ENCODE peak calls at places on chromosomes 4 and X, in eight cellular contexts. K, J, L, O, U, P, I and Z are unnamed samples. For H3K4me1, the result is how much of the 10 kb centered on the place peaks cover.

GRCh38 chr4:39565925-39566630 is 38.8 kb upstream of the UGDH start:
- DNase-seq in P (no peak), K (peak), O (peak), J (no peak), L (no peak), I (no peak), U (no peak), Z (no peak)

GRCh38 chr4:98318521-98318920 is 57.3 kb downstream of the RAP1GDS1 start:
- DNase-seq in O (no peak), K (no peak), I (no peak), P (no peak), U (no peak), J (no peak), L (no peak), Z (no peak)

GRCh38 chrX:97471071-97471470 is 587.4 kb downstream of the RPA4 start:
- DNase-seq in P (no peak), U (no peak), O (no peak), J (no peak), L (no peak), I (no peak), K (no peak), Z (no peak)

GRCh38 chr4:166493828-166494432 is 620.9 kb downstream of the TLL1 start:
- DNase-seq in J (no peak), I (no peak), K (no peak), L (no peak), U (no peak), O (no peak), P (no peak), Z (no peak)

GRCh38 chrX:41259516-41259915 is 74.4 kb upstream of the DDX3X start:
- DNase-seq in O (peak), L (peak), J (no peak), K (no peak), U (no peak), I (no peak), P (no peak), Z (no peak)

GRCh38 chr4:67460574-67460973 is 84.7 kb downstream of the CENPC start:
- DNase-seq in U (no peak), O (no peak), L (no peak), J (no peak), P (no peak), I (no peak), K (no peak), Z (no peak)

GRCh38 chrX:135421932-135422809 is at the start of gene SMIM10L2A:
- DNase-seq in U (no peak), J (no peak), P (no peak), I (no peak), L (no peak), O (no peak), K (no peak), Z (no peak)

GRCh38 chr4:37641352-37641751 is 44.8 kb downstream of the RELL1 start:
- DNase-seq in U (no peak), P (no peak), K (no peak), O (no peak), J (no peak), L (no peak), I (no peak), Z (no peak)

GRCh38 chr4:20443406-20443805 is 191.7 kb downstream of the SLIT2 start:
- DNase-seq in L (no peak), I (no peak), J (no peak), K (no peak), O (no peak), U (no peak), P (no peak), Z (no peak)

GRCh38 chr4:37803348-37803973 is 23.0 kb upstream of the PGM2 start:
- DNase-seq in P (no peak), K (no peak), L (no peak), J (no peak), U (no peak), I (no peak), O (peak), Z (no peak)

GRCh38 chr4:139922625-139923024 is 231.4 kb downstream of the MAML3 start:
- DNase-seq in K (no peak), U (no peak), I (no peak), P (no peak), J (no peak), L (peak), O (peak), Z (no peak)

GRCh38 chr4:187357045-187357643 is 633.5 kb upstream of the FAT1 start:
- DNase-seq in I (no peak), O (no peak), L (no peak), U (no peak), P (no peak), K (no peak), J (no peak), Z (no peak)
- TF ChIP-seq POLR2A in I (no peak), O (no peak), L (no peak), U (no peak), P (no peak), K (no peak), J (no peak), Z (no peak)

GRCh38 chrX:154481911-154482601 is 3.0 kb upstream of the LAGE3 start:
- DNase-seq in P (no peak), O (no peak), J (no peak), I (no peak), L (no peak), K (no peak), U (no peak), Z (no peak)
- H3K4me1 ChIP-seq in P (under half), O (under half), J (under half), I (under half), L (under half), K (under half), U (under half), Z (under half)

GRCh38 chrX:112785323-112785722 is 55.3 kb downstream of the AMOT start:
- DNase-seq in L (no peak), J (no peak), O (no peak), P (no peak), U (no peak), K (no peak), I (no peak), Z (no peak)
- H3K4me3 ChIP-seq in L (no peak), J (no peak), O (no peak), P (no peak), U (no peak), K (no peak), I (no peak), Z (no peak)

GRCh38 chr4:184475096-184475461 is 729 bp upstream of the IRF2 start:
- DNase-seq in U (peak), P (peak), J (peak), O (peak), I (peak), L (peak), K (peak), Z (peak)
- TF ChIP-seq POLR2A in U (no peak), P (no peak), J (no peak), O (no peak), I (no peak), L (no peak), K (no peak), Z (no peak)

GRCh38 chr4:53453385-53453784 is 75.9 kb downstream of the FIP1L1 start:
- DNase-seq in J (no peak), K (no peak), U (no peak), L (peak), P (no peak), I (no peak), O (peak), Z (no peak)

GRCh38 chr4:53461244-53461643 is 83.8 kb downstream of the FIP1L1 start:
- DNase-seq in I (no peak), O (peak), J (no peak), K (no peak), P (no peak), L (no peak), U (no peak), Z (no peak)

GRCh38 chr4:53459548-53459947 is 82.1 kb downstream of the FIP1L1 start:
- DNase-seq in L (no peak), K (no peak), I (no peak), P (no peak), J (no peak), U (no peak), O (peak), Z (no peak)

GRCh38 chr4:53455766-53456165 is 78.3 kb downstream of the FIP1L1 start:
- DNase-seq in I (no peak), U (no peak), O (no peak), P (no peak), L (no peak), J (no peak), K (no peak), Z (no peak)

GRCh38 chr4:53456178-53456577 is 78.7 kb downstream of the FIP1L1 start:
- DNase-seq in U (no peak), L (no peak), I (no peak), K (no peak), O (no peak), J (no peak), P (no peak), Z (no peak)
- H3K4me1 ChIP-seq in U (under half), L (under half), I (under half), K (under half), O (under half), J (under half), P (under half), Z (under half)

DNA sequence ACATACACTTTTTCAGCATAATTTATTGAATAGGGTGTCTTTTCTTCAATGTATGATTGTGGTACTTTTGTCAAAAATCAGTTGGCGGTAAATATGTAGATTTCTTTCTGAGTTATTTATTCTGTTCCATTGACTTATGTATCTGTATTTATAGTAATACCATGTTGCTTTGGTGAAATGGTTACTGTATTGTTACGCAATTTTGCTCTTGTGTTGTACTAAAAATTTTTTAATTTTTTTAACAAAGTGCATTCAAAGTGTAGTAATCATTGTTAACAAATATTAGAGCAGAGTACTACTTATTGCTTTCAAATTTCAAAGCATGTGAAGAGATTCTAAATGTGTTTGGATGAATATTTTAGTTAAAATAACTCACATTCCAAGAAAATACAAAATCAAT is 915.4 kb downstream of the PCDH19 start:
- DNase-seq in L (no peak), K (no peak), U (no peak), O (no peak), P (no peak), J (no peak), I (no peak), Z (no peak)
- H3K4me3 ChIP-seq in L (no peak), K (no peak), U (no peak), O (no peak), P (no peak), J (no peak), I (no peak), Z (no peak)

GRCh38 chr4:16225996-16226815 is at the start of gene TAPT1:
- DNase-seq in P (peak), I (peak), K (peak), J (no peak), U (no peak), O (peak), L (peak), Z (peak)
- TF ChIP-seq POLR2A in P (peak), I (no peak), K (peak), J (no peak), U (no peak), O (peak), L (peak), Z (peak)